ENCODE peak calls at places on chromosomes 16 and 17, in six cellular contexts. K is A549, Q is GM12878, Z is NB4, Y is K562, I is HepG2. R is an unnamed sample.

GRCh38 chr17:27495460-27495859 is 39.2 kb downstream of the KSR1 start:
- DNase-seq in K (no peak), Q (no peak), Z (no peak), Y (no peak), I (no peak), R (no peak)

GRCh38 chr17:80716986-80717385 is 172.3 kb downstream of the RPTOR start:
- DNase-seq in K (no peak), Q (no peak), Z (no peak), Y (no peak), I (no peak), R (no peak)

GRCh38 chr17:82862758-82863645 is 23.2 kb upstream of the ZNF750 start:
- DNase-seq in K (no peak), Q (no peak), Z (no peak), Y (peak), I (no peak), R (no peak)

GRCh38 chr16:8167436-8167835 is 422.9 kb downstream of the TMEM114 start:
- DNase-seq in K (no peak), Q (no peak), Z (no peak), Y (no peak), I (no peak), R (no peak)

GRCh38 chr16:49660647-49661046 is 195.3 kb downstream of the ZNF423 start:
- DNase-seq in K (no peak), Q (no peak), Z (no peak), Y (no peak), I (no peak), R (no peak)

GRCh38 chr17:56913000-56913866 is 616 bp downstream of the TRIM25 start:
- DNase-seq in K (no peak), Q (no peak), Z (no peak), Y (peak), I (no peak), R (peak)

GRCh38 chr16:24288516-24288915 is 32.4 kb downstream of the CACNG3 start:
- DNase-seq in K (no peak), Q (no peak), Z (no peak), Y (no peak), I (no peak), R (no peak)

GRCh38 chr17:16872836-16873653 is 98.9 kb downstream of the TNFRSF13B start:
- DNase-seq in K (peak), Q (no peak), Z (peak), Y (peak), I (no peak), R (no peak)

GRCh38 chr16:70605284-70605659 is 41.1 kb upstream of the IL34 start:
- DNase-seq in K (no peak), Q (no peak), Z (no peak), Y (no peak), I (no peak), R (no peak)

GRCh38 chr17:49495842-49496182 is 719 bp downstream of the NGFR start:
- DNase-seq in K (no peak), Q (no peak), Z (no peak), Y (no peak), I (no peak), R (no peak)

GRCh38 chr16:11583171-11583570 is 3.5 kb downstream of the LITAF start:
- DNase-seq in K (no peak), Q (no peak), Z (no peak), Y (no peak), I (no peak), R (no peak)

GRCh38 chr17:46859996-46860395 is 8.6 kb downstream of the WNT9B start:
- DNase-seq in K (no peak), Q (no peak), Z (no peak), Y (no peak), I (no peak), R (no peak)

DNA sequence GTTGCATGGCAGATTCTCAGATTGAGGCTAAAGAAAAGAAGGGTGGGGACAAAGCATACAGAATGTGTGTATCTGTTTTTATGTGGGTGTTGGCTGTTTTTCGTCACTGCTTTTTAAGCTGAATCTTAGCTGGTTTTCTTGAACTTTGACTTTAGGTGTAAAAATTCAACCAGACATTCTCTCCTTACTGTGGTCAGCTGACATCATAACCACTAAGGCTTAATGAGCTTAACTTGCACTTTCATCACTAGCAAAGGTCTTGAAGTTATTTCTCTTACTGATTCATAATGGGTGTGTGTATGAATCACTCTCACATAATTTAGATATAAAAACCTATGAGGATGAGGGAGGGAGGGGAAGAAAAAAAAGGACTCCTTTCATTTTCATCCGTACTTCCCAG is 4.0 kb upstream of the CDC6 start:
- DNase-seq in K (peak), Q (no peak), Z (no peak), Y (no peak), I (no peak), R (peak)
- TF ChIP-seq MYC in K (no peak), Q (no peak), Z (no peak), Y (no peak), I (no peak), R (no peak)

GRCh38 chr16:64470916-64471315 is 650.9 kb downstream of the CDH11 start:
- DNase-seq in K (no peak), Q (no peak), Z (no peak), Y (no peak), I (no peak), R (no peak)
- TF ChIP-seq MYC in K (no peak), Q (no peak), Z (no peak), Y (no peak), I (no peak), R (no peak)

GRCh38 chr16:14063618-14064581 is 7.2 kb upstream of the MRTFB start:
- DNase-seq in K (no peak), Q (no peak), Z (no peak), Y (no peak), I (no peak), R (no peak)
- TF ChIP-seq MYC in K (no peak), Q (no peak), Z (no peak), Y (no peak), I (no peak), R (no peak)

DNA sequence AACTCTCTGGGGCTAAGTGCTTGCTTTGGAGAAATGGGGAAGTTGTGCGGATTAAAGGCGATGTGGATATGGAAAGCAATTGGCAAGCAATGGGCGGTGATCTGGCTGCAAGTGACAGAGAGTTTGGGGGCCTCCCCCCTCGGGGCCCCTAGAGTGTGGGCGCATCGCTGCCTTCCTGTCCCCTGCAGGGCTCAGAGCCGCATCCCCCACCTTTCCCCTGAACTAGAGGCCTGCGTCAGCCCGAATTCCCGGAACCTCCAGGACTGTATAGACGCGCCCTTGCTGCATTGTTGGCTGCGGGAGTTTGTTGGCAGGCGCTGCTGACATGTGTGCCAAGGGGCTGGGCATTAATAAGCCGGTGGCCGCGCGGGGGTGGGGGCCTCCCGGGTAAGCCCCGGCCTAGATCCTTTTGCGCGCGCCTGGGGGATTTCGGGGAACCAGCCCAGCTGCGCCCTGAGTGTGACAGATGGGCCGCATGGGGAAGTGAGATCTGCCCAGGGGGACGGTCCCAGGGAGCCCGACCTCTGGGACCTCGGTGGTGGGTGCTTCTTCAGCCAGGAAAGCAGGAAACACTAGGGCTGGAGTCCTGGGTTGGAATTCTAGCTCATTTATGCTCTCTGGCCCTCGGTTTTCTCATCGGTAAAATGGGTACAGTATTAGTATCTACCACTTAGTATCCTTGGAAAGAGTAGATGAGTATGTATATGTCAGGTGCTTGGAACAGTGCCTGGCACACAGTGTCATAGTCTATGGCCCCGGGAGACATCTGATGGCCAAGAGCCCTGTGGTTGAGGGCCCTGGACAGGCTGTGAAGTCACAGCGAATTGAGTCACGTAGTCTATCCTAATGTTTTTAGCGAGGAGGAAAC is 1.0 kb downstream of the EEF2K start:
- DNase-seq in K (peak), Q (peak), Z (peak), Y (peak), I (no peak), R (peak)
- TF ChIP-seq MYC in K (no peak), Q (no peak), Z (no peak), Y (no peak), I (no peak), R (no peak)